ENCODE peak calls at places on chromosomes 4 and X, in five cellular contexts. One of them, this sample, is unnamed. For H3K9me3, the result is how much of the 10 kb centered on the place peaks cover.

GRCh38 chr4:88661724-88662123 is 35.9 kb downstream of the NAP1L5 start:
- DNase-seq in ovary: no peak
- DNase-seq in psoas muscle: no peak
- DNase-seq in esophagus squamous epithelium: no peak
- DNase-seq in iPS DF 6.9: no peak
- DNase-seq in this sample: no peak

GRCh38 chr4:55906999-55907398 is 41.7 kb upstream of the CEP135 start:
- DNase-seq in ovary: no peak
- DNase-seq in psoas muscle: no peak
- DNase-seq in esophagus squamous epithelium: no peak
- DNase-seq in iPS DF 6.9: no peak
- DNase-seq in this sample: no peak

GRCh38 chr4:90958256-90958895 is 831.2 kb downstream of the CCSER1 start:
- DNase-seq in ovary: no peak
- DNase-seq in psoas muscle: no peak
- DNase-seq in esophagus squamous epithelium: no peak
- DNase-seq in iPS DF 6.9: no peak
- DNase-seq in this sample: no peak

GRCh38 chr4:110184124-110184790 is 14.2 kb downstream of the ELOVL6 start:
- DNase-seq in ovary: no peak
- DNase-seq in psoas muscle: no peak
- DNase-seq in esophagus squamous epithelium: no peak
- DNase-seq in iPS DF 6.9: no peak
- DNase-seq in this sample: no peak

GRCh38 chr4:147550626-147551250 is 66.5 kb upstream of the TMEM184C start:
- DNase-seq in ovary: no peak
- DNase-seq in psoas muscle: no peak
- DNase-seq in esophagus squamous epithelium: no peak
- DNase-seq in iPS DF 6.9: no peak
- DNase-seq in this sample: no peak

GRCh38 chr4:156829194-156829593 is 142.4 kb downstream of the PDGFC start:
- DNase-seq in ovary: no peak
- DNase-seq in psoas muscle: no peak
- DNase-seq in esophagus squamous epithelium: no peak
- DNase-seq in iPS DF 6.9: no peak
- DNase-seq in this sample: peak

GRCh38 chr4:184280591-184281071 is 63.0 kb upstream of the ENPP6 start:
- DNase-seq in ovary: no peak
- DNase-seq in psoas muscle: no peak
- DNase-seq in esophagus squamous epithelium: no peak
- DNase-seq in iPS DF 6.9: no peak
- DNase-seq in this sample: no peak

GRCh38 chr4:797066-797465 is 28.9 kb downstream of the CPLX1 start:
- DNase-seq in ovary: no peak
- DNase-seq in psoas muscle: no peak
- DNase-seq in esophagus squamous epithelium: no peak
- DNase-seq in iPS DF 6.9: no peak
- DNase-seq in this sample: no peak

GRCh38 chr4:56505269-56506109 is at the start of gene ARL9:
- DNase-seq in ovary: peak
- DNase-seq in psoas muscle: peak
- DNase-seq in esophagus squamous epithelium: no peak
- DNase-seq in iPS DF 6.9: peak
- DNase-seq in this sample: peak

GRCh38 chr4:84530871-84531270 is 31.8 kb upstream of the NKX6-1 start:
- DNase-seq in ovary: no peak
- DNase-seq in psoas muscle: no peak
- DNase-seq in esophagus squamous epithelium: no peak
- DNase-seq in iPS DF 6.9: no peak
- DNase-seq in this sample: no peak

GRCh38 chr4:306551-306961 is 1.3 kb upstream of the ZNF732 start:
- DNase-seq in ovary: no peak
- DNase-seq in psoas muscle: no peak
- DNase-seq in esophagus squamous epithelium: no peak
- DNase-seq in iPS DF 6.9: no peak
- DNase-seq in this sample: no peak

GRCh38 chr4:163195247-163195765 is 28.6 kb upstream of the NAF1 start:
- DNase-seq in ovary: no peak
- DNase-seq in psoas muscle: no peak
- DNase-seq in esophagus squamous epithelium: no peak
- DNase-seq in iPS DF 6.9: no peak
- DNase-seq in this sample: no peak

GRCh38 chrX:139877710-139878414 is 55.0 kb downstream of the ATP11C start:
- DNase-seq in ovary: no peak
- DNase-seq in psoas muscle: no peak
- DNase-seq in esophagus squamous epithelium: no peak
- DNase-seq in iPS DF 6.9: no peak
- DNase-seq in this sample: no peak

GRCh38 chrX:31038585-31039326 is 33.1 kb downstream of the FTHL17 start:
- DNase-seq in ovary: no peak
- DNase-seq in psoas muscle: no peak
- DNase-seq in esophagus squamous epithelium: no peak
- DNase-seq in iPS DF 6.9: no peak
- DNase-seq in this sample: no peak

GRCh38 chr4:141220655-141221605 is at the start of gene ZNF330:
- DNase-seq in ovary: peak
- DNase-seq in psoas muscle: peak
- DNase-seq in esophagus squamous epithelium: peak
- DNase-seq in iPS DF 6.9: peak
- DNase-seq in this sample: peak

GRCh38 chrX:49155243-49155899 is 7.2 kb upstream of the MAGIX start:
- DNase-seq in ovary: no peak
- DNase-seq in psoas muscle: no peak
- DNase-seq in esophagus squamous epithelium: no peak
- DNase-seq in iPS DF 6.9: no peak
- DNase-seq in this sample: no peak

GRCh38 chrX:109840585-109840984 is 107.5 kb upstream of the ACSL4 start:
- DNase-seq in ovary: no peak
- DNase-seq in psoas muscle: no peak
- DNase-seq in esophagus squamous epithelium: no peak
- DNase-seq in iPS DF 6.9: no peak
- DNase-seq in this sample: no peak

GRCh38 chrX:27966955-27967354 is 14.3 kb downstream of the DCAF8L1 start:
- DNase-seq in ovary: no peak
- DNase-seq in psoas muscle: no peak
- DNase-seq in esophagus squamous epithelium: no peak
- DNase-seq in iPS DF 6.9: no peak
- DNase-seq in this sample: no peak

GRCh38 chr4:42709392-42710065 is 52.6 kb upstream of the ATP8A1 start:
- DNase-seq in ovary: no peak
- DNase-seq in psoas muscle: no peak
- DNase-seq in esophagus squamous epithelium: no peak
- DNase-seq in iPS DF 6.9: no peak
- DNase-seq in this sample: no peak

GRCh38 chr4:138259801-138260200 is 17.7 kb upstream of the SLC7A11 start:
- DNase-seq in ovary: no peak
- DNase-seq in psoas muscle: no peak
- DNase-seq in esophagus squamous epithelium: no peak
- DNase-seq in iPS DF 6.9: no peak
- DNase-seq in this sample: no peak

GRCh38 chrX:6793000-6793399 is 258.1 kb upstream of the VCX3A start:
- DNase-seq in ovary: no peak
- DNase-seq in psoas muscle: no peak
- DNase-seq in esophagus squamous epithelium: no peak
- DNase-seq in iPS DF 6.9: no peak
- DNase-seq in this sample: no peak

GRCh38 chrX:108306086-108306485 is 132.1 kb downstream of the COL4A6 start:
- DNase-seq in ovary: no peak
- DNase-seq in psoas muscle: no peak
- DNase-seq in esophagus squamous epithelium: no peak
- DNase-seq in iPS DF 6.9: no peak
- DNase-seq in this sample: no peak

GRCh38 chr4:109998867-109999303 is 86.2 kb downstream of the EGF start:
- DNase-seq in ovary: no peak
- DNase-seq in psoas muscle: no peak
- DNase-seq in esophagus squamous epithelium: no peak
- DNase-seq in iPS DF 6.9: no peak
- DNase-seq in this sample: no peak

GRCh38 chrX:22053486-22053885 is 21.4 kb downstream of the PHEX start:
- DNase-seq in ovary: no peak
- DNase-seq in psoas muscle: no peak
- DNase-seq in esophagus squamous epithelium: no peak
- DNase-seq in iPS DF 6.9: no peak
- DNase-seq in this sample: no peak

GRCh38 chrX:2423899-2424298 is 76.9 kb downstream of the DHRSX start:
- DNase-seq in ovary: no peak
- DNase-seq in psoas muscle: no peak
- DNase-seq in esophagus squamous epithelium: no peak
- DNase-seq in iPS DF 6.9: no peak
- DNase-seq in this sample: peak

GRCh38 chrX:29746326-29746725 is 469.0 kb upstream of the MAGEB2 start:
- DNase-seq in ovary: no peak
- DNase-seq in psoas muscle: no peak
- DNase-seq in esophagus squamous epithelium: no peak
- DNase-seq in iPS DF 6.9: no peak
- DNase-seq in this sample: no peak

GRCh38 chr4:138114434-138114833 is 127.7 kb downstream of the SLC7A11 start:
- DNase-seq in ovary: no peak
- DNase-seq in psoas muscle: no peak
- DNase-seq in esophagus squamous epithelium: no peak
- DNase-seq in iPS DF 6.9: no peak
- DNase-seq in this sample: no peak

GRCh38 chr4:38109896-38110295 is 149.7 kb downstream of the PTTG2 start:
- DNase-seq in ovary: no peak
- DNase-seq in psoas muscle: no peak
- DNase-seq in esophagus squamous epithelium: no peak
- DNase-seq in iPS DF 6.9: no peak
- DNase-seq in this sample: no peak

GRCh38 chrX:108198420-108198819 is 106.8 kb downstream of the ATG4A start:
- DNase-seq in ovary: peak
- DNase-seq in psoas muscle: no peak
- DNase-seq in esophagus squamous epithelium: no peak
- DNase-seq in iPS DF 6.9: no peak
- DNase-seq in this sample: no peak

GRCh38 chr4:13611283-13611842 is 16.2 kb downstream of the BOD1L1 start:
- DNase-seq in ovary: no peak
- DNase-seq in psoas muscle: no peak
- DNase-seq in esophagus squamous epithelium: peak
- DNase-seq in iPS DF 6.9: no peak
- DNase-seq in this sample: no peak

GRCh38 chr4:8200302-8200975 is 1.3 kb downstream of the SH3TC1 start:
- DNase-seq in ovary: no peak
- DNase-seq in psoas muscle: peak
- DNase-seq in esophagus squamous epithelium: no peak
- DNase-seq in iPS DF 6.9: no peak
- DNase-seq in this sample: no peak

GRCh38 chr4:125062079-125062478 is 252.7 kb upstream of the FAT4 start:
- DNase-seq in ovary: no peak
- DNase-seq in psoas muscle: no peak
- DNase-seq in esophagus squamous epithelium: no peak
- DNase-seq in iPS DF 6.9: no peak
- DNase-seq in this sample: no peak

DNA sequence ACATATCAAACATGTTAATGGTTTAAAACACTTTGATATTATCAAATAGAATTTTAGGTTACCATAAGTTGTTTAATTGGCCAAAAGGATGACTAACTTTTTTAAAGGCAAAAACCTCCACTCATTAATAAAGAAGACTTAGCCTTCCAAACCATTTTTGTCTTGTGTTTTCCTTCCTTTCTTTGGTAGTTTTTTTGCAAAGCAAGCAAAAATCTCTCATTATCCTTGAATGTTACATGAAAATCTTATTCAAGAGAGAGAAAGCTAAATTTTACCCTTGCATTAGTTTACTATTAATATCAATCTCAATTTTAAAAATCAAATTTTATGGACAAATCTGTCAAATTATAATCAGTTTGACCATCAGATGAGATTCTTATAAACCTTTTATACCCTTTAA is 419.5 kb downstream of the SPIN4 start:
- DNase-seq in ovary: no peak
- DNase-seq in psoas muscle: no peak
- DNase-seq in esophagus squamous epithelium: no peak
- DNase-seq in iPS DF 6.9: no peak
- DNase-seq in this sample: no peak
- H3K9me3 ChIP-seq in ovary: under half
- H3K9me3 ChIP-seq in psoas muscle: under half
- H3K9me3 ChIP-seq in esophagus squamous epithelium: under half
- H3K9me3 ChIP-seq in iPS DF 6.9: under half
- H3K9me3 ChIP-seq in this sample: under half

DNA sequence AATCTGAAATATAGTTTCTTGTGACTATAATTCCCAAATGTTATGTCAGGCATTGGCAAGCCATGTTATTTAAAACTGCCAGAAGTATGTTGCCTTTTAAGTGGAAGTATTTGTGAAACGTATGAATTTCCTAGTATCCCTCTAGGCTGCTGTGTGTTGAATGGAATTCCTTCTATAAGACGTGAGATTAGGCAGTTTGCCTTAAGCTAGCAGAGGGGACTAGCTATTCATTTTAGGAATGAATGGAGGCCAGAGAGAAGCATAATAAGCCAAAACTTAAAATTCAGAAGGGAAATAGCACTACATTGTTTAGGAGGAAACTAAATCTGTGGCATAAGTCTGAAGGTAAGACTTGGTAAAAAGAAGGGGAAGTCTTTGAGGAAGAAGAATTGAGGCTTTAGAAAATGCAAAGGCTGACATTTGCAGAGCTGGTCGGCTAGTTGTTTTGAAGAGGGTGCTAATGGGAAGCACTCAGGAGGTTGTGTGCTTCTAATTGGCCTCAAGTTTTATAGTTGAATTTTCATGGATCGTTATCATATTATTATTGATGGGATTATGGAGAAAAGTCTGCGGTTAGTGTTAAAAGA is 57.1 kb downstream of the TMEM131L start:
- DNase-seq in ovary: no peak
- DNase-seq in psoas muscle: no peak
- DNase-seq in esophagus squamous epithelium: no peak
- DNase-seq in iPS DF 6.9: no peak
- DNase-seq in this sample: no peak
- H3K4me3 ChIP-seq in ovary: no peak
- H3K4me3 ChIP-seq in psoas muscle: no peak
- H3K4me3 ChIP-seq in esophagus squamous epithelium: no peak
- H3K4me3 ChIP-seq in iPS DF 6.9: no peak
- H3K4me3 ChIP-seq in this sample: no peak

GRCh38 chr4:160276785-160277325 is 1174.0 kb downstream of the RAPGEF2 start:
- DNase-seq in ovary: no peak
- DNase-seq in psoas muscle: no peak
- DNase-seq in esophagus squamous epithelium: no peak
- DNase-seq in iPS DF 6.9: no peak
- DNase-seq in this sample: no peak
- H3K9me3 ChIP-seq in ovary: under half
- H3K9me3 ChIP-seq in psoas muscle: under half
- H3K9me3 ChIP-seq in esophagus squamous epithelium: under half
- H3K9me3 ChIP-seq in iPS DF 6.9: under half
- H3K9me3 ChIP-seq in this sample: under half

GRCh38 chr4:158171456-158171790 is 1.4 kb downstream of the GASK1B start:
- DNase-seq in ovary: no peak
- DNase-seq in psoas muscle: no peak
- DNase-seq in esophagus squamous epithelium: no peak
- DNase-seq in iPS DF 6.9: no peak
- DNase-seq in this sample: no peak

GRCh38 chr4:158172196-158172557 is 648 bp downstream of the GASK1B start:
- DNase-seq in ovary: no peak
- DNase-seq in psoas muscle: no peak
- DNase-seq in esophagus squamous epithelium: no peak
- DNase-seq in iPS DF 6.9: no peak
- DNase-seq in this sample: no peak

GRCh38 chr4:158169931-158170690 is 2.7 kb downstream of the GASK1B start:
- DNase-seq in ovary: no peak
- DNase-seq in psoas muscle: no peak
- DNase-seq in esophagus squamous epithelium: no peak
- DNase-seq in iPS DF 6.9: no peak
- DNase-seq in this sample: no peak

GRCh38 chr4:158169516-158169915 is 3.3 kb downstream of the GASK1B start:
- DNase-seq in ovary: no peak
- DNase-seq in psoas muscle: no peak
- DNase-seq in esophagus squamous epithelium: no peak
- DNase-seq in iPS DF 6.9: no peak
- DNase-seq in this sample: no peak

GRCh38 chr4:158170691-158171455 is 2.0 kb downstream of the GASK1B start:
- DNase-seq in ovary: peak
- DNase-seq in psoas muscle: peak
- DNase-seq in esophagus squamous epithelium: no peak
- DNase-seq in iPS DF 6.9: peak
- DNase-seq in this sample: peak
- H3K4me3 ChIP-seq in ovary: peak
- H3K4me3 ChIP-seq in psoas muscle: peak
- H3K4me3 ChIP-seq in esophagus squamous epithelium: peak
- H3K4me3 ChIP-seq in iPS DF 6.9: no peak
- H3K4me3 ChIP-seq in this sample: peak

This sample was measured in suprapubic skin.